ENCODE peak calls at places on chromosomes 1 and 21, in five cellular contexts. One of them, this sample, is unnamed.
A peak's percentile ranks its signal among the peaks of the same experiment; 100 is the strongest.

GRCh38 chr21:27586986-27587385 is 620.1 kb upstream of the ADAMTS5 start:
- DNase-seq in amniotic stem cell: no peak
- DNase-seq in fibroblast of pulmonary artery: no peak
- DNase-seq in nephron progenitor cell: no peak
- DNase-seq in tibial nerve: no peak
- DNase-seq in this sample: no peak

GRCh38 chr1:28601696-28602095 is 9.6 kb downstream of the RAB42 start:
- DNase-seq in amniotic stem cell: peak; percentile 92
- DNase-seq in fibroblast of pulmonary artery: peak; percentile 83
- DNase-seq in nephron progenitor cell: no peak
- DNase-seq in tibial nerve: no peak
- DNase-seq in this sample: peak; percentile 76

GRCh38 chr21:26809745-26810144 is 35.5 kb downstream of the ADAMTS1 start:
- DNase-seq in amniotic stem cell: no peak
- DNase-seq in fibroblast of pulmonary artery: no peak
- DNase-seq in nephron progenitor cell: no peak
- DNase-seq in tibial nerve: no peak
- DNase-seq in this sample: no peak

GRCh38 chr1:77889671-77890070 is 1.2 kb downstream of the NEXN start:
- DNase-seq in amniotic stem cell: peak; percentile 37
- DNase-seq in fibroblast of pulmonary artery: peak; percentile 66
- DNase-seq in nephron progenitor cell: no peak
- DNase-seq in tibial nerve: no peak
- DNase-seq in this sample: peak; percentile 43

GRCh38 chr1:157399984-157400382 is 152.3 kb downstream of the FCRL5 start:
- DNase-seq in amniotic stem cell: no peak
- DNase-seq in fibroblast of pulmonary artery: peak; percentile 6
- DNase-seq in nephron progenitor cell: no peak
- DNase-seq in tibial nerve: no peak
- DNase-seq in this sample: no peak

GRCh38 chr1:78501203-78501602 is 10.4 kb downstream of the PTGFR start:
- DNase-seq in amniotic stem cell: no peak
- DNase-seq in fibroblast of pulmonary artery: no peak
- DNase-seq in nephron progenitor cell: no peak
- DNase-seq in tibial nerve: no peak
- DNase-seq in this sample: no peak

GRCh38 chr1:218829143-218829542 is 344.5 kb upstream of the LYPLAL1 start:
- DNase-seq in amniotic stem cell: no peak
- DNase-seq in fibroblast of pulmonary artery: peak; percentile 33
- DNase-seq in nephron progenitor cell: no peak
- DNase-seq in tibial nerve: no peak
- DNase-seq in this sample: no peak

GRCh38 chr1:47323475-47324105 is 9.6 kb upstream of the STIL start:
- DNase-seq in amniotic stem cell: no peak
- DNase-seq in fibroblast of pulmonary artery: no peak
- DNase-seq in nephron progenitor cell: no peak
- DNase-seq in tibial nerve: no peak
- DNase-seq in this sample: no peak

GRCh38 chr1:19344372-19344810 is 32.3 kb downstream of the SLC66A1 start:
- DNase-seq in amniotic stem cell: no peak
- DNase-seq in fibroblast of pulmonary artery: peak; percentile 45
- DNase-seq in nephron progenitor cell: peak; percentile 73
- DNase-seq in tibial nerve: peak; percentile 61
- DNase-seq in this sample: no peak

GRCh38 chr1:155940993-155941844 is at the start of gene RXFP4:
- DNase-seq in amniotic stem cell: no peak
- DNase-seq in fibroblast of pulmonary artery: no peak
- DNase-seq in nephron progenitor cell: no peak
- DNase-seq in tibial nerve: no peak
- DNase-seq in this sample: no peak

GRCh38 chr1:24248859-24249258 is 61.8 kb upstream of the IFNLR1 start:
- DNase-seq in amniotic stem cell: no peak
- DNase-seq in fibroblast of pulmonary artery: no peak
- DNase-seq in nephron progenitor cell: no peak
- DNase-seq in tibial nerve: no peak
- DNase-seq in this sample: no peak

GRCh38 chr1:35691080-35691479 is 27.6 kb downstream of the C1orf216 start:
- DNase-seq in amniotic stem cell: no peak
- DNase-seq in fibroblast of pulmonary artery: no peak
- DNase-seq in nephron progenitor cell: peak; percentile 12
- DNase-seq in tibial nerve: no peak
- DNase-seq in this sample: no peak

GRCh38 chr1:39204441-39205081 is at the start of gene MACF1:
- DNase-seq in amniotic stem cell: peak; percentile 77
- DNase-seq in fibroblast of pulmonary artery: peak; percentile 99
- DNase-seq in nephron progenitor cell: peak; percentile 29
- DNase-seq in tibial nerve: peak; percentile 76
- DNase-seq in this sample: peak; percentile 79

GRCh38 chr1:245937316-245938045 is 569.6 kb downstream of the SMYD3 start:
- DNase-seq in amniotic stem cell: no peak
- DNase-seq in fibroblast of pulmonary artery: no peak
- DNase-seq in nephron progenitor cell: no peak
- DNase-seq in tibial nerve: no peak
- DNase-seq in this sample: no peak

GRCh38 chr1:88237026-88237425 is 447.0 kb upstream of the PKN2 start:
- DNase-seq in amniotic stem cell: no peak
- DNase-seq in fibroblast of pulmonary artery: peak; percentile 29
- DNase-seq in nephron progenitor cell: no peak
- DNase-seq in tibial nerve: no peak
- DNase-seq in this sample: peak; percentile 3

GRCh38 chr1:85708826-85709222 is 591 bp upstream of the ZNHIT6 start:
- DNase-seq in amniotic stem cell: no peak
- DNase-seq in fibroblast of pulmonary artery: no peak
- DNase-seq in nephron progenitor cell: no peak
- DNase-seq in tibial nerve: no peak
- DNase-seq in this sample: no peak

GRCh38 chr21:31142600-31142999 is 104.3 kb upstream of the KRTAP19-8 start:
- DNase-seq in amniotic stem cell: no peak
- DNase-seq in fibroblast of pulmonary artery: no peak
- DNase-seq in nephron progenitor cell: no peak
- DNase-seq in tibial nerve: no peak
- DNase-seq in this sample: no peak

GRCh38 chr1:160400646-160401486 is 502 bp downstream of the VANGL2 start:
- DNase-seq in amniotic stem cell: no peak
- DNase-seq in fibroblast of pulmonary artery: no peak
- DNase-seq in nephron progenitor cell: peak; percentile 68
- DNase-seq in tibial nerve: no peak
- DNase-seq in this sample: no peak

GRCh38 chr1:156488566-156489165 is 11.9 kb downstream of the MEF2D start:
- DNase-seq in amniotic stem cell: no peak
- DNase-seq in fibroblast of pulmonary artery: no peak
- DNase-seq in nephron progenitor cell: no peak
- DNase-seq in tibial nerve: no peak
- DNase-seq in this sample: no peak

GRCh38 chr1:10449731-10450130 is at the start of gene CORT:
- DNase-seq in amniotic stem cell: no peak
- DNase-seq in fibroblast of pulmonary artery: no peak
- DNase-seq in nephron progenitor cell: no peak
- DNase-seq in tibial nerve: no peak
- DNase-seq in this sample: no peak

GRCh38 chr1:215932558-215932957 is 365.5 kb downstream of the KCTD3 start:
- DNase-seq in amniotic stem cell: no peak
- DNase-seq in fibroblast of pulmonary artery: no peak
- DNase-seq in nephron progenitor cell: no peak
- DNase-seq in tibial nerve: no peak
- DNase-seq in this sample: no peak

GRCh38 chr1:51189421-51190073 is 46.5 kb upstream of the RNF11 start:
- DNase-seq in amniotic stem cell: peak; percentile 71
- DNase-seq in fibroblast of pulmonary artery: peak; percentile 86
- DNase-seq in nephron progenitor cell: peak; percentile 47
- DNase-seq in tibial nerve: peak; percentile 14
- DNase-seq in this sample: peak; percentile 51

GRCh38 chr1:234490789-234491479 is 12.0 kb upstream of the TARBP1 start:
- DNase-seq in amniotic stem cell: no peak
- DNase-seq in fibroblast of pulmonary artery: peak; percentile 35
- DNase-seq in nephron progenitor cell: no peak
- DNase-seq in tibial nerve: no peak
- DNase-seq in this sample: no peak

GRCh38 chr1:198245379-198245778 is 88.6 kb downstream of the NEK7 start:
- DNase-seq in amniotic stem cell: no peak
- DNase-seq in fibroblast of pulmonary artery: no peak
- DNase-seq in nephron progenitor cell: no peak
- DNase-seq in tibial nerve: no peak
- DNase-seq in this sample: no peak

GRCh38 chr1:219271914-219272545 is 98.4 kb downstream of the LYPLAL1 start:
- DNase-seq in amniotic stem cell: no peak
- DNase-seq in fibroblast of pulmonary artery: no peak
- DNase-seq in nephron progenitor cell: no peak
- DNase-seq in tibial nerve: no peak
- DNase-seq in this sample: no peak

GRCh38 chr21:29349702-29350101 is 51.0 kb downstream of the BACH1 start:
- DNase-seq in amniotic stem cell: no peak
- DNase-seq in fibroblast of pulmonary artery: no peak
- DNase-seq in nephron progenitor cell: no peak
- DNase-seq in tibial nerve: no peak
- DNase-seq in this sample: no peak

GRCh38 chr1:53454019-53454418 is 5.2 kb upstream of the DMRTB1 start:
- DNase-seq in amniotic stem cell: no peak
- DNase-seq in fibroblast of pulmonary artery: no peak
- DNase-seq in nephron progenitor cell: no peak
- DNase-seq in tibial nerve: no peak
- DNase-seq in this sample: no peak

GRCh38 chr1:227785094-227785811 is 30.2 kb upstream of the PRSS38 start:
- DNase-seq in amniotic stem cell: no peak
- DNase-seq in fibroblast of pulmonary artery: no peak
- DNase-seq in nephron progenitor cell: no peak
- DNase-seq in tibial nerve: no peak
- DNase-seq in this sample: no peak

This sample was measured in AG09309.